ENCODE peak calls at places on chromosomes 13 and 19, in six cellular contexts. K is heart left ventricle, X is left ventricle myocardium inferior, E is esophagus muscularis mucosa, Y is heart right ventricle, J is A549. D is an unnamed sample.

GRCh38 chr19:56748443-56748842 is 76.9 kb upstream of the ZNF835 start:
- DNase-seq in K (no peak), J (no peak), X (no peak), E (peak), Y (no peak), D (no peak)

GRCh38 chr13:69287050-69287698 is 820.5 kb upstream of the ATXN8OS start:
- DNase-seq in J (no peak), K (no peak), Y (no peak), X (no peak), E (no peak), D (no peak)

GRCh38 chr19:1833540-1833939 is 14.7 kb downstream of the REXO1 start:
- DNase-seq in Y (no peak), X (no peak), J (no peak), E (no peak), K (no peak), D (no peak)

GRCh38 chr13:93847162-93847561 is 620.6 kb downstream of the GPC6 start:
- DNase-seq in X (no peak), K (no peak), E (no peak), Y (no peak), J (peak), D (peak)

GRCh38 chr19:2015611-2015950 is at the start of gene BTBD2:
- DNase-seq in Y (peak), K (peak), E (no peak), J (no peak), X (no peak), D (peak)

GRCh38 chr19:49222011-49222410 is 64.4 kb downstream of the TRPM4 start:
- DNase-seq in X (no peak), E (no peak), K (no peak), Y (no peak), J (no peak), D (no peak)

GRCh38 chr13:111907341-111907880 is 159.5 kb upstream of the SOX1 start:
- DNase-seq in K (peak), Y (no peak), J (no peak), E (peak), X (no peak), D (no peak)

GRCh38 chr19:2618611-2619010 is 83.9 kb downstream of the GNG7 start:
- DNase-seq in K (peak), X (peak), E (no peak), J (no peak), Y (peak), D (no peak)

GRCh38 chr13:110349239-110349638 is 42.2 kb downstream of the COL4A2 start:
- DNase-seq in K (no peak), J (no peak), E (no peak), Y (no peak), X (no peak), D (no peak)

GRCh38 chr19:6480843-6481415 is 658 bp downstream of the DENND1C start:
- DNase-seq in X (no peak), E (no peak), K (no peak), J (no peak), Y (no peak), D (no peak)

GRCh38 chr13:33761744-33762143 is 56.2 kb upstream of the RFC3 start:
- DNase-seq in J (peak), Y (no peak), X (no peak), E (peak), K (no peak), D (no peak)

GRCh38 chr19:14005381-14006084 is 587 bp downstream of the RFX1 start:
- DNase-seq in K (peak), J (peak), E (peak), X (peak), Y (peak), D (peak)

GRCh38 chr19:45092747-45093678 is at the start of gene PPP1R37:
- DNase-seq in E (peak), J (peak), X (peak), Y (peak), K (peak), D (peak)

DNA sequence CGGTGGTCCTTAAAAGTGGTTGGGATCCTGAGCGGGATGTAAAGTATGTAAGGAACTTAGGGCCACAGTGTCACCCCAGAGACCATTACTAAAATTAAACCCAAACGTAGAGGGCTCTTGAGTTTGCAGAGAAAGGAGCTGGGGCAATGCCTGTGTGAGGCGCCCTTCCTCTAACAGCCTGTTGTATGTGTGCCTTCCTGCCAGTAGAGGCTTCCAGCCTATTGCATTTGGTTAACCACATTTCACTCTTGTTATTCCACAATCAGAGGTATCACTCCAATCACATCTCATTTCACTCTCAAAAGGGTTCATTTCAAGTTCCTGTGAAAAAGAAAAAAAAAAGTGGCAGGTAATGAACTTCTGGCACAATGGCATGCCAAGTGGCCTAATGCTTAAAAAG is 29.4 kb downstream of the DIAPH3 start:
- DNase-seq in X (no peak), K (no peak), J (no peak), E (no peak), Y (no peak), D (no peak)
- TF ChIP-seq CTCF in X (no peak), K (no peak), J (no peak), E (no peak), Y (no peak), D (peak)

DNA sequence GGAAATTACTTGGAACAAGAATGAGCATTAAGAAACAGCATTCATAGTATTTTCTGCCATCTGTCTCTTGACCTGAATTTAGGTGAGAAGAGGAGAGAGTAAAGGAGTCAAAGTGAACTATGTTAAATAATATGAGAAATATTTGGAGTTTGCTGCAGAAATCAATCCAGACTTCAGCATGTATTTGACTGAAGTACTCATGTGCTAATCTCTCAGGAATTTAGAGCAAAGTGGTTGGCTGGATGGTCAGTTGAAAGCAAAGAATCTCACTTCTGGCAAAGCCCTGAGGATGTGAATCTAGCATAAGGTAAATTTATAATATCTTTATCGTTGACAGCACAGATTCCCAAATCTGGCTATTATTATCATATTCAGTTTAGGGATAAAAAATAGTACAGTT is 394.3 kb downstream of the PCDH17 start:
- DNase-seq in K (no peak), J (no peak), Y (no peak), E (no peak), X (no peak), D (no peak)
- H3K27ac ChIP-seq in K (no peak), J (no peak), Y (no peak), E (no peak), X (no peak), D (no peak)

GRCh38 chr13:79423801-79424642 is 18.0 kb upstream of the RBM26 start:
- DNase-seq in K (no peak), X (no peak), E (no peak), Y (no peak), J (no peak), D (peak)
- TF ChIP-seq CTCF in K (peak), X (peak), E (peak), Y (peak), J (peak), D (peak)

GRCh38 chr19:34228762-34229161 is 25.6 kb upstream of the GARRE1 start:
- DNase-seq in J (no peak), E (no peak), K (no peak), X (no peak), Y (no peak), D (no peak)

GRCh38 chr19:34232566-34233481 is 21.5 kb upstream of the GARRE1 start:
- DNase-seq in K (peak), J (peak), E (no peak), X (peak), Y (peak), D (peak)

GRCh38 chr19:34230833-34231232 is 23.5 kb upstream of the GARRE1 start:
- DNase-seq in Y (no peak), K (no peak), J (no peak), E (no peak), X (no peak), D (no peak)

GRCh38 chr19:34229721-34230120 is 24.6 kb upstream of the GARRE1 start:
- DNase-seq in J (no peak), K (no peak), E (no peak), X (no peak), Y (no peak), D (no peak)

GRCh38 chr19:34231439-34231838 is 22.9 kb upstream of the GARRE1 start:
- DNase-seq in J (no peak), Y (no peak), E (no peak), K (no peak), X (no peak), D (no peak)
- H3K27ac ChIP-seq in J (no peak), Y (no peak), E (no peak), K (no peak), X (no peak), D (no peak)

DNA sequence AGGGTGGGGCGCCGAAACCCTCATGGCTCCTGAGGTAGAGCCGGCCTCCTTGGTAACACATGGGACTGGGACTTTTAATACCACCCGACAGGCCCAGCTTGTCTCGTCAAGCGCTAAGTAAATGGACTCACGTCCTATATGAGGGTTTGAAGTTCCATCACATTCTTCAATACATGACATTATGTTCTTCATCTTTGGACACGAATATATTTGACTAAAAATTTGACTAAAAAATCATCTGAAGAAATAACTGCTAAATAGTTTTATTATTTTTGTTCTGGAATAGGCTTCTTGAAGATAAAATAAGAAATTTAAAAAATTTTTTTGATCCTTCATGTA is 335 bp upstream of the ZNF607 start:
- DNase-seq in Y (no peak), E (no peak), J (no peak), K (no peak), X (no peak), D (no peak)
- TF ChIP-seq CTCF in Y (no peak), E (no peak), J (no peak), K (peak), X (peak), D (no peak)

GRCh38 chr19:8265872-8266271 is 42.3 kb downstream of the CD320 start:
- DNase-seq in Y (no peak), X (no peak), K (peak), J (no peak), E (no peak), D (no peak)

DNA sequence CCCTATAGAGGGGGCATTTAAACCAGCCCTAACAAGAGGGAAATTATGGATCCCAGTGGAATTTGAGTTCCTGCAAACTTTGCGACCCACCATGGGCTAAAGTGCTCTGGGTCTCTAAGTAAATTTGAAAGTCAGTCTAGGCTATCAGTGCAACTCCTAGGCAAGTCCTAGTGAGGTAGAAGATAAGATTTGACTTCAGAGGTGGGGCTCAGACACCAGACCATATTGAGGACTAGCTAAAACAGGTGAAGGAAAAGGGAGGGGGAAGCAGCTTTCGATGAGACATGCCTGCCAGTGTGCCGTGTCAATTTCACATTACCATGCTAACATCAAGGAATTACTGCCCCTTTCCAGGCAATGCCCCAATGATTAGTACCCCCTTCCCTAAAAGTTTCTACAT is 38.4 kb downstream of the CD320 start:
- DNase-seq in Y (no peak), K (no peak), J (no peak), X (no peak), E (no peak), D (no peak)
- H3K27ac ChIP-seq in Y (no peak), K (no peak), J (no peak), X (no peak), E (no peak), D (no peak)

GRCh38 chr13:114234645-114235421 is at the start of gene CDC16:
- DNase-seq in Y (peak), E (peak), K (peak), J (peak), X (peak), D (peak)
- TF ChIP-seq CTCF in Y (no peak), E (peak), K (no peak), J (no peak), X (peak), D (no peak)

DNA sequence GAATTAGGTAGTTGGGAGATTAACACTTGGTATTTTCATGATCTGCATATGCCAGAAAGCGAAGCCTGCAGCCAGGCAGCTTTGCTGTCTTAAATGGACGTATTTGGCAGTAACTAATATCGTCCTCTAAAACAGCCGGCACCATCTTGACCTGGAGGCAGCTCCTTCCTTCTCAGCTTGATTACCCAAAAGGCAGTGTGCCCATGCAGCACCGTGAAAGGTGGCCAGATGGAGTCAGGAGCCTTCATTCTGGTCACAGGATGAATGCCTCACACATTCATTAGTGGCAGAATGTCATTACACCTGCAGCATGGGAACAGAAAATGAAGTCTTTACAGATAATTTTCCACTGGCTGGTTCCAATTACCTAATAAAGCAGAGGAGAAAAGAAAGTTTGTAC is 59.0 kb upstream of the FLT1 start:
- DNase-seq in K (no peak), X (no peak), J (no peak), E (no peak), Y (no peak), D (no peak)
- H3K27ac ChIP-seq in K (no peak), X (no peak), J (no peak), E (no peak), Y (no peak), D (no peak)

DNA sequence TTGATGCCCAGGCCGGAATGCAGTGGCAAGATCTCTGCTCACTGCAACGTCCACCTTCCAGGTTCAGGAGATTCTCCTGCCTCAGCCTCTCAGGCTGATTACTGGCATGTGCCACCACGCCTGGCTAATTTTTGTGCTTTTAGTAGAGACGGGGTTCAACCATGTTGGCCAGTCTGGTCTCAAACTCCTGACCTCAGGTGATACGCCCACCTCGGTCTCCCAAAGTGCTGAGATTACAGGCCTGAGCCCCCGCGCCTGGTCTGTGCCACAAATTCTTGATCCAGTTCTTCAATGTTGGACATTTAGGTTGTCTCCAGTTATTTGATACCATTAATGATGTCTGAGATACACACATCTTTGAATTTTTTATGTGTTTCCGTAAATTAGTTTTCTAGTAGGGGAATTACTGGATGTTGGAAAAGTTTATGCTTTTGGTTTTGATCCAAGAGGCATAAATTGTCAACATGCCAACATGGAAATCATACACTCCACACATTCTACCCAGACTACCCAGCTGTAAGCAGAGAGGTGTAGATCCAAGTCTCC is 525 bp upstream of the COG3 start:
- DNase-seq in K (no peak), E (no peak), X (no peak), J (no peak), Y (no peak), D (no peak)
- TF ChIP-seq CTCF in K (no peak), E (no peak), X (peak), J (no peak), Y (no peak), D (no peak)